ENCODE peak calls at places on chromosomes 12 and 14, in four cellular contexts. I is AG04450; L is stimulated activated CD4-positive, alpha-beta T cell treated with anti-CD3 and anti-CD28 coated beads, Interleukin-4, amount 100 ng/mL, for 24 hours; T is anterior cingulate cortex. Z is an unnamed sample.

GRCh38 chr12:108358580-108358965 is 19.5 kb upstream of the CMKLR1 start:
- DNase-seq in I (no peak), T (no peak), L (no peak), Z (no peak)

GRCh38 chr14:60723218-60724079 is 702 bp downstream of the SIX4 start:
- DNase-seq in T (no peak), I (no peak), L (peak), Z (no peak)

GRCh38 chr12:43210437-43211197 is 341.4 kb downstream of the ADAMTS20 start:
- DNase-seq in L (no peak), I (no peak), T (no peak), Z (no peak)

GRCh38 chr12:122894173-122895121 is 1.5 kb downstream of the VPS37B start:
- DNase-seq in T (no peak), I (no peak), L (no peak), Z (no peak)

GRCh38 chr14:68741839-68742470 is 50.9 kb downstream of the ZFP36L1 start:
- DNase-seq in L (no peak), I (no peak), T (no peak), Z (no peak)

GRCh38 chr14:50830044-50830931 is 674 bp downstream of the NIN start:
- DNase-seq in T (peak), L (peak), I (no peak), Z (no peak)

GRCh38 chr12:74725154-74725553 is 187.5 kb downstream of the ATXN7L3B start:
- DNase-seq in I (no peak), L (no peak), T (no peak), Z (peak)

GRCh38 chr12:79508622-79509021 is 182.1 kb downstream of the PAWR start:
- DNase-seq in L (no peak), I (no peak), T (no peak), Z (no peak)

GRCh38 chr12:123258593-123258992 is 13.1 kb downstream of the CDK2AP1 start:
- DNase-seq in T (no peak), I (no peak), L (no peak), Z (no peak)

GRCh38 chr12:101670007-101670671 is 27.3 kb upstream of the CHPT1 start:
- DNase-seq in T (no peak), L (peak), I (peak), Z (peak)

GRCh38 chr14:95652171-95652570 is 34.1 kb upstream of the TCL1B start:
- DNase-seq in I (no peak), L (no peak), T (no peak), Z (no peak)

GRCh38 chr12:26648584-26648983 is 184.4 kb downstream of the ITPR2 start:
- DNase-seq in I (peak), T (no peak), L (no peak), Z (peak)